ENCODE peak calls at places on chromosomes 11 and 22, in seven cellular contexts. Z, N, V, B, A, S and Q are unnamed samples.

GRCh38 chr11:75345455-75346224 is 5.8 kb downstream of the ARRB1 start:
- DNase-seq in S (no peak), A (no peak), Z (peak), V (no peak), N (no peak), B (no peak), Q (no peak)

GRCh38 chr22:37275622-37276021 is 6.7 kb upstream of the CYTH4 start:
- DNase-seq in N (no peak), S (no peak), B (no peak), Z (no peak), A (no peak), V (no peak), Q (no peak)

GRCh38 chr22:44025171-44026065 is 1.3 kb downstream of the PARVB start:
- DNase-seq in A (no peak), V (no peak), N (no peak), B (peak), S (peak), Z (peak), Q (no peak)

GRCh38 chr11:73350908-73351636 is 25.1 kb upstream of the RELT start:
- DNase-seq in A (no peak), V (peak), Z (peak), S (no peak), N (peak), B (peak), Q (peak)

GRCh38 chr22:30868663-30869385 is 99.8 kb downstream of the MORC2 start:
- DNase-seq in Z (no peak), A (peak), N (no peak), B (peak), S (peak), V (peak), Q (no peak)

GRCh38 chr11:10307411-10308207 is 2.7 kb downstream of the ADM start:
- DNase-seq in N (peak), Z (peak), S (peak), A (peak), B (peak), V (peak), Q (no peak)

GRCh38 chr11:37995886-37996285 is 1397.8 kb upstream of the RAG2 start:
- DNase-seq in V (no peak), N (no peak), Z (no peak), A (no peak), B (no peak), S (no peak), Q (no peak)

GRCh38 chr11:93073026-93073425 is 103.6 kb downstream of the MTNR1B start:
- DNase-seq in A (no peak), Z (no peak), N (no peak), B (no peak), V (no peak), S (no peak), Q (no peak)

GRCh38 chr22:19870153-19871022 is 15.7 kb upstream of the GNB1L start:
- DNase-seq in Z (no peak), S (peak), A (peak), N (no peak), B (no peak), V (no peak), Q (no peak)

GRCh38 chr11:23490557-23491235 is 630.4 kb upstream of the CCDC179 start:
- DNase-seq in V (no peak), B (no peak), Z (no peak), S (no peak), A (no peak), N (no peak), Q (no peak)

GRCh38 chr11:34004226-34004625 is 47.3 kb upstream of the CAPRIN1 start:
- DNase-seq in B (no peak), V (no peak), Z (no peak), A (no peak), S (no peak), N (no peak), Q (no peak)

GRCh38 chr22:19070397-19071169 is 51.6 kb downstream of the DGCR2 start:
- DNase-seq in N (no peak), B (no peak), S (no peak), Z (no peak), A (no peak), V (no peak), Q (no peak)

GRCh38 chr22:34833982-34834510 is 231.9 kb upstream of the ISX start:
- DNase-seq in B (no peak), N (no peak), S (no peak), Z (no peak), V (no peak), A (no peak), Q (no peak)

GRCh38 chr11:119625206-119625988 is 103.6 kb downstream of the NECTIN1 start:
- DNase-seq in A (no peak), Z (no peak), N (no peak), B (no peak), S (no peak), V (peak), Q (no peak)

GRCh38 chr22:22410121-22410520 is 98.4 kb downstream of the ZNF280B start:
- DNase-seq in S (peak), A (no peak), B (peak), Z (peak), N (no peak), V (peak), Q (no peak)

GRCh38 chr11:45382133-45382878 is 96.2 kb upstream of the SYT13 start:
- DNase-seq in A (no peak), N (no peak), V (no peak), B (no peak), S (no peak), Z (no peak), Q (no peak)

GRCh38 chr11:61602775-61603569 is 22.1 kb upstream of the SYT7 start:
- DNase-seq in A (peak), S (peak), B (peak), Z (no peak), V (peak), N (peak), Q (peak)

GRCh38 chr11:43359432-43359818 is 705 bp downstream of the TTC17 start:
- DNase-seq in S (no peak), N (no peak), B (peak), A (no peak), Z (peak), V (peak), Q (no peak)

GRCh38 chr11:69470301-69470700 is 11.2 kb upstream of the LINC01488 start:
- DNase-seq in A (no peak), N (no peak), Z (no peak), S (no peak), B (peak), V (no peak), Q (no peak)

GRCh38 chr11:29448246-29448877 is 568.5 kb downstream of the KCNA4 start:
- DNase-seq in B (no peak), Z (peak), N (no peak), S (no peak), A (no peak), V (peak), Q (no peak)

GRCh38 chr11:108913204-108913603 is 248.3 kb downstream of the DDX10 start:
- DNase-seq in V (no peak), Z (no peak), B (no peak), A (no peak), N (no peak), S (no peak), Q (no peak)

GRCh38 chr11:7520981-7521487 is 7.2 kb downstream of the PPFIBP2 start:
- DNase-seq in S (no peak), B (no peak), A (no peak), Z (peak), V (no peak), N (no peak), Q (no peak)

GRCh38 chr11:17014774-17015638 is 792 bp upstream of the PLEKHA7 start:
- DNase-seq in A (no peak), S (no peak), B (peak), Z (peak), V (peak), N (no peak), Q (no peak)

GRCh38 chr11:130478204-130478701 is 29.8 kb downstream of the ADAMTS15 start:
- DNase-seq in Z (no peak), S (no peak), N (peak), A (peak), B (peak), V (peak), Q (peak)

GRCh38 chr11:84981296-84981695 is 645.8 kb downstream of the DLG2 start:
- DNase-seq in S (no peak), Z (no peak), V (no peak), A (no peak), N (no peak), B (no peak), Q (no peak)

GRCh38 chr11:4882543-4882942 is 843 bp downstream of the OR51T1 start:
- DNase-seq in B (no peak), N (no peak), Z (no peak), A (no peak), S (no peak), V (no peak), Q (no peak)

GRCh38 chr11:61860054-61860903 is 31.1 kb downstream of the FADS3 start:
- DNase-seq in N (no peak), A (peak), S (no peak), B (peak), V (peak), Z (no peak), Q (no peak)

GRCh38 chr11:47503227-47503626 is 49.7 kb downstream of the CELF1 start:
- DNase-seq in Z (no peak), N (no peak), B (no peak), A (no peak), V (no peak), S (no peak), Q (no peak)

GRCh38 chr11:128517457-128518230 is 69.7 kb downstream of the ETS1 start:
- DNase-seq in S (no peak), V (peak), B (no peak), N (no peak), Z (no peak), A (no peak), Q (peak)

GRCh38 chr11:96464695-96465307 is 75.0 kb downstream of the JRKL start:
- DNase-seq in S (no peak), A (no peak), V (peak), Z (peak), N (peak), B (no peak), Q (peak)

GRCh38 chr11:1231396-1232327 is 8.8 kb downstream of the MUC5B start:
- DNase-seq in A (no peak), B (peak), Z (no peak), S (peak), V (no peak), N (no peak), Q (no peak)

GRCh38 chr22:28029201-28029948 is 110.3 kb upstream of the PITPNB start:
- DNase-seq in N (no peak), S (peak), V (peak), B (peak), A (no peak), Z (no peak), Q (no peak)

GRCh38 chr11:85680897-85681296 is 5.1 kb downstream of the CCDC89 start:
- DNase-seq in B (no peak), A (no peak), S (no peak), Z (peak), V (no peak), N (no peak), Q (no peak)

GRCh38 chr11:27700351-27701261 is at the start of gene BDNF:
- DNase-seq in V (peak), A (no peak), S (peak), N (no peak), B (peak), Z (peak), Q (no peak)

GRCh38 chr11:125348704-125349635 is 147.1 kb downstream of the FEZ1 start:
- DNase-seq in A (peak), N (no peak), B (peak), S (peak), V (peak), Z (peak), Q (no peak)

GRCh38 chr11:134476435-134477021 is 64.5 kb upstream of the B3GAT1 start:
- DNase-seq in V (no peak), A (no peak), B (no peak), S (peak), Z (no peak), N (no peak), Q (no peak)

GRCh38 chr22:39681038-39681861 is 110.7 kb downstream of the CACNA1I start:
- DNase-seq in Z (no peak), A (no peak), N (no peak), V (no peak), B (no peak), S (no peak), Q (no peak)

GRCh38 chr11:69603163-69603836 is 37.7 kb upstream of the CCND1 start:
- DNase-seq in A (no peak), V (no peak), S (no peak), B (no peak), N (no peak), Z (no peak), Q (no peak)

GRCh38 chr11:83087035-83087434 is 15.3 kb upstream of the RAB30 start:
- DNase-seq in S (no peak), V (peak), N (no peak), A (no peak), Z (no peak), B (no peak), Q (no peak)
- TF ChIP-seq CTCF in S (no peak), V (no peak), N (peak), A (peak), Z (no peak), B (peak), Q (peak)

GRCh38 chr11:64996710-64997380 is at the start of gene BATF2:
- DNase-seq in V (peak), Z (no peak), N (no peak), B (peak), S (peak), A (peak), Q (peak)
- H3K4me3 ChIP-seq in V (peak), Z (no peak), N (peak), B (peak), S (peak), A (peak), Q (peak)

GRCh38 chr11:31676280-31676982 is 134.7 kb downstream of the PAX6 start:
- DNase-seq in A (no peak), V (peak), Z (no peak), N (no peak), B (no peak), S (no peak), Q (no peak)
- TF ChIP-seq CTCF in A (no peak), V (no peak), Z (no peak), N (no peak), B (no peak), S (no peak), Q (no peak)

GRCh38 chr11:113896156-113896879 is 8.3 kb upstream of the HTR3B start:
- DNase-seq in Z (peak), B (peak), N (no peak), S (no peak), A (peak), V (peak), Q (no peak)
- H3K4me3 ChIP-seq in Z (no peak), B (no peak), N (no peak), S (no peak), A (no peak), V (no peak), Q (no peak)

GRCh38 chr11:13834463-13834862 is 128.1 kb upstream of the SPON1 start:
- DNase-seq in Z (no peak), S (no peak), N (no peak), A (no peak), B (no peak), V (no peak), Q (no peak)
- TF ChIP-seq CTCF in Z (peak), S (no peak), N (peak), A (no peak), B (peak), V (peak), Q (peak)

GRCh38 chr11:35420371-35420770 is 1.0 kb upstream of the SLC1A2 start:
- DNase-seq in A (no peak), V (no peak), B (no peak), Z (no peak), S (peak), N (no peak), Q (no peak)

GRCh38 chr11:35419713-35420333 is 465 bp upstream of the SLC1A2 start:
- DNase-seq in V (no peak), Z (no peak), N (no peak), S (peak), A (no peak), B (no peak), Q (no peak)

GRCh38 chr11:35418282-35418846 is 994 bp downstream of the SLC1A2 start:
- DNase-seq in N (no peak), A (no peak), Z (no peak), B (no peak), S (peak), V (no peak), Q (no peak)

GRCh38 chr11:35415488-35415887 is 3.9 kb downstream of the SLC1A2 start:
- DNase-seq in B (no peak), N (no peak), S (no peak), A (no peak), Z (no peak), V (no peak), Q (no peak)

GRCh38 chr11:35418847-35419712 is at the start of gene SLC1A2:
- DNase-seq in V (peak), S (peak), N (no peak), A (peak), Z (no peak), B (no peak), Q (no peak)
- H3K4me3 ChIP-seq in V (peak), S (peak), N (peak), A (peak), Z (no peak), B (no peak), Q (peak)

GRCh38 chr11:36265793-36266628 is 23.2 kb downstream of the COMMD9 start:
- DNase-seq in S (peak), A (peak), N (no peak), B (peak), Z (peak), V (peak), Q (no peak)

GRCh38 chr11:36273110-36273509 is 16.1 kb downstream of the COMMD9 start:
- DNase-seq in A (no peak), S (no peak), B (no peak), V (no peak), N (no peak), Z (no peak), Q (no peak)

GRCh38 chr11:36266767-36267166 is 22.5 kb downstream of the COMMD9 start:
- DNase-seq in B (no peak), S (no peak), N (no peak), V (no peak), Z (no peak), A (no peak), Q (no peak)

GRCh38 chr11:36268337-36268931 is 20.8 kb downstream of the COMMD9 start:
- DNase-seq in A (no peak), S (no peak), B (no peak), V (no peak), Z (no peak), N (no peak), Q (no peak)

DNA sequence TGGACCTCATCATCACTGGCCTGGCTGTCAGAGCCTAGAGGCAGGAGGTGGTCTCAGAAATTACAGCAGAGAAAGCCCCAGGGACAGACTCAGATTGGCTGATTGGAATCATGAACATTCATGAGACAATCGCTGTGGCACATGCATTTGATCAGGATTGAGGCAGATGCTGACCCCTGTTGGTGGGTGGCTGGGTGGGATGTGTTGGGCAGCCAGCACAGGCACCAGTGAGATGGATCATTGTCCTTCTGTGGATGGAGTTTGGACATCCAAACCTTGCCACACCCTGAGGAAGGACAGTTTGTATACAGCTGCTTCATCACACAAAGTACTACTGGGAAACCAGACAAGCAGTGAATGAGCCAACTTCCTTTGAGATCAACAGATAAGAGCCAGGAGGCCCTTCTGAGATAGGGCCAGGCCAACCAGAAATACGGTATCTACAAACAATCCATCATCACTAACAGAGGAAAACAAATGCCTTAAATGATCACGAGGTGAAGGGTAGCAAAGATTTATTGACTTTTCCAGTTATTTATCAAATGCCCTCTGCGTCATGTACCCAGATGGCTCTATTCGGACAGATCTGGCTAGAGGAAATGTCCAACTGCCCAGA is 17.3 kb downstream of the COMMD9 start:
- DNase-seq in Z (no peak), V (no peak), A (no peak), B (no peak), N (no peak), S (no peak), Q (no peak)
- TF ChIP-seq CTCF in Z (peak), V (no peak), A (no peak), B (no peak), N (no peak), S (peak), Q (no peak)

GRCh38 chr22:46087336-46087690 is 63.0 kb upstream of the PPARA start:
- DNase-seq in V (peak), Z (no peak), A (no peak), S (no peak), B (no peak), N (no peak), Q (no peak)
- H3K4me3 ChIP-seq in V (peak), Z (no peak), A (no peak), S (peak), B (no peak), N (peak), Q (peak)

GRCh38 chr11:14774738-14775137 is 117.3 kb downstream of the CYP2R1 start:
- DNase-seq in S (no peak), N (no peak), Z (no peak), A (no peak), B (no peak), V (peak), Q (no peak)

GRCh38 chr11:14775897-14776296 is 116.1 kb downstream of the CYP2R1 start:
- DNase-seq in B (no peak), A (no peak), S (no peak), V (no peak), Z (no peak), N (no peak), Q (no peak)

GRCh38 chr11:14768789-14769188 is 123.2 kb downstream of the CYP2R1 start:
- DNase-seq in Z (peak), V (no peak), S (no peak), N (no peak), B (no peak), A (no peak), Q (no peak)

GRCh38 chr11:14773755-14774154 is 118.3 kb downstream of the CYP2R1 start:
- DNase-seq in V (peak), A (no peak), B (no peak), S (no peak), Z (no peak), N (no peak), Q (no peak)
- TF ChIP-seq CTCF in V (peak), A (no peak), B (no peak), S (no peak), Z (peak), N (peak), Q (peak)